ENCODE peak calls at places on chromosome 19, in six cellular contexts. N, X, V, K, F and L are unnamed samples.
A peak's percentile ranks its signal among the peaks of the same experiment; 100 is the strongest.

GRCh38 chr19:19259741-19260140 is 13.4 kb downstream of the TM6SF2 start:
- DNase-seq in X (peak; percentile 84), F (no peak), N (peak; percentile 46), K (peak; percentile 38), V (peak; percentile 64), L (peak; percentile 52)

GRCh38 chr19:38023245-38023644 is 116.2 kb downstream of the SIPA1L3 start:
- DNase-seq in X (no peak), N (no peak), V (no peak), K (no peak), F (no peak), L (no peak)

GRCh38 chr19:31316201-31316951 is 32.9 kb downstream of the TSHZ3 start:
- DNase-seq in X (no peak), V (no peak), K (no peak), N (no peak), F (no peak), L (peak; percentile 54)

GRCh38 chr19:2061093-2061935 is 10.3 kb upstream of the MKNK2 start:
- DNase-seq in N (peak; percentile 93), V (peak; percentile 98), K (peak; percentile 97), X (peak; percentile 99), F (peak; percentile 86), L (peak; percentile 99)

GRCh38 chr19:3849092-3849491 is 19.7 kb downstream of the ZFR2 start:
- DNase-seq in N (peak; percentile 65), K (peak; percentile 33), V (no peak), F (no peak), X (peak; percentile 82), L (no peak)

GRCh38 chr19:52692431-52693008 is 42.3 kb downstream of the ZNF611 start:
- DNase-seq in V (no peak), F (no peak), K (no peak), X (peak; percentile 56), N (no peak), L (no peak)

GRCh38 chr19:52170304-52170703 is 1.1 kb downstream of the ZNF836 start:
- DNase-seq in N (no peak), X (no peak), F (no peak), V (no peak), K (no peak), L (no peak)

GRCh38 chr19:43901395-43902390 is 33.4 kb downstream of the ZNF45 start:
- DNase-seq in K (peak; percentile 80), V (peak; percentile 88), X (peak; percentile 80), F (peak; percentile 61), N (no peak), L (peak; percentile 66)

GRCh38 chr19:3075605-3076431 is 13.5 kb upstream of the TLE5 start:
- DNase-seq in V (peak; percentile 91), X (peak; percentile 75), N (no peak), F (no peak), K (no peak), L (no peak)

GRCh38 chr19:4477034-4477801 is 5.1 kb downstream of the HDGFL2 start:
- DNase-seq in X (no peak), N (no peak), K (no peak), V (no peak), F (no peak), L (no peak)

GRCh38 chr19:13865578-13866462 is 11.1 kb upstream of the NANOS3 start:
- DNase-seq in V (no peak), N (no peak), F (no peak), X (no peak), K (no peak), L (no peak)

GRCh38 chr19:30719991-30720329 is 347.8 kb downstream of the ZNF536 start:
- DNase-seq in N (no peak), K (no peak), X (no peak), V (peak; percentile 58), F (no peak), L (no peak)

GRCh38 chr19:8702350-8702749 is 3.8 kb upstream of the ACTL9 start:
- DNase-seq in X (no peak), V (no peak), N (no peak), K (no peak), F (no peak), L (no peak)

GRCh38 chr19:56566904-56567273 is 379 bp upstream of the ZNF470 start:
- DNase-seq in V (no peak), F (no peak), N (no peak), X (no peak), K (no peak), L (no peak)

GRCh38 chr19:29507081-29507860 is 18.5 kb upstream of the VSTM2B start:
- DNase-seq in K (no peak), F (no peak), N (no peak), X (no peak), V (no peak), L (no peak)

GRCh38 chr19:18470153-18470552 is 32.2 kb upstream of the ISYNA1 start:
- DNase-seq in X (peak; percentile 77), V (peak; percentile 85), F (no peak), K (peak; percentile 55), N (no peak), L (no peak)

GRCh38 chr19:5002143-5002542 is 33.2 kb downstream of the KDM4B start:
- DNase-seq in F (no peak), K (peak; percentile 84), N (peak; percentile 16), X (no peak), V (no peak), L (no peak)

GRCh38 chr19:28199323-28199722 is 1013.6 kb downstream of the UQCRFS1 start:
- DNase-seq in N (no peak), X (no peak), F (no peak), K (no peak), V (no peak), L (no peak)

GRCh38 chr19:17110599-17110966 is 35.0 kb downstream of the MYO9B start:
- DNase-seq in X (no peak), K (no peak), F (no peak), V (no peak), N (no peak), L (no peak)
- H3K4me1 ChIP-seq in X (peaks cover 24% of the 10 kb centered on the region), K (peaks cover 12% of the 10 kb centered on the region), F (peaks cover 52% of the 10 kb centered on the region), V (peaks cover 16% of the 10 kb centered on the region), N (peaks cover 21% of the 10 kb centered on the region), L (peaks cover 23% of the 10 kb centered on the region)

GRCh38 chr19:916645-917322 is 349 bp upstream of the KISS1R start:
- DNase-seq in K (peak; percentile 56), N (no peak), F (no peak), X (peak; percentile 92), V (peak; percentile 79), L (no peak)
- H3K27me3 ChIP-seq in K (no peaks in the 10 kb centered on the region), N (no peaks in the 10 kb centered on the region), F (no peaks in the 10 kb centered on the region), X (no peaks in the 10 kb centered on the region), V (peaks cover 42% of the 10 kb centered on the region), L (peaks cover 57% of the 10 kb centered on the region)

DNA sequence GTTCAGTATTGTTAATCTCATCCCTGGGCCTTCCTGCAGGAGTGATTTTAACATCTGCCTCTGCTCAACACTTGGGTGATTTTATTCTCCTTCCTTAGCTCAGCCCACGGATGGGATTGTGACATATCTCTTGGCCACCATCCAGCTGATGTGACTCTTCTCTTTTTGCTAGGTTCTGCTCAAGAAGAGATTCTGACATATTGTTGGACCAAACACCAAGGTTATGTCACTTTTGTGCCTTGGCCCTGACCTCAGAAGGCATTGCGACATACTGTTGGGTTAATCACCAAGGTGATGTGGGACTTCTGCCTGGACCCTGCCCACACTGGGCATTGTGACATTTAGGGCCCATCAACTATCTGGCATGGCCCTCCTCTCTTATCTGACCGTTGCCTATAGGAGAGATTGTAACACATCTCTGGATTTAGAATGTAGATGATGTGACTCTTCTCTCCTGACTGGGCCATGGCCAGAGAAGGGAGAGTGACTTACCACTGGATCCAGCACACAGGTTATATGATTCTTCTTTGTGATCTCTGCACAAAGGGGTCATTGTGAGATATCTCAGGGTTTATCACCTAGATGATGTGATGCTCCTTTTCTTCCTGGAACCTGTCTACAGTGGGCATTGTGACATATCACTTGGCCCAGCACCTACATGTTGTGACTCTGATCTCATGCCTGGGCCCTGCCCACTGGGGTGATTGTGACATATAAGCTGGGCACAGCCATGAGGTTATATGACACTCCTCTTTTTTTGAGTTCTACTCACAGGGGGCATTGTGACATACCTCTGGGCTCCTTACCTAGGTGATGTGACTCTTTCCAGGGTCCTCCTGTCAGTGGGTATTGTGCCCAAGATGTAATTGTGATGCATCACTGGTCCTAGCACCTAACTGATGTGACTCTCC is 88.8 kb downstream of the ZNF429 start:
- DNase-seq in F (no peak), K (no peak), V (no peak), N (no peak), X (peak; percentile 81), L (no peak)
- TF ChIP-seq ZNF274 in F (no peak), K (no peak), V (no peak), N (no peak), X (no peak), L (no peak)

GRCh38 chr19:6238256-6238642 is 41.5 kb downstream of the MLLT1 start:
- DNase-seq in F (no peak), K (no peak), N (no peak), X (peak; percentile 48), V (no peak), L (no peak)

GRCh38 chr19:6234527-6234926 is 45.2 kb downstream of the MLLT1 start:
- DNase-seq in N (no peak), V (no peak), F (no peak), K (no peak), X (no peak), L (no peak)

GRCh38 chr19:6235031-6235951 is 44.5 kb downstream of the MLLT1 start:
- DNase-seq in F (no peak), K (no peak), N (no peak), V (no peak), X (no peak), L (no peak)

GRCh38 chr19:6238643-6239281 is 41.0 kb downstream of the MLLT1 start:
- DNase-seq in N (no peak), X (no peak), F (no peak), V (no peak), K (no peak), L (no peak)

GRCh38 chr19:6236310-6237291 is 43.2 kb downstream of the MLLT1 start:
- DNase-seq in K (no peak), X (no peak), F (no peak), N (no peak), V (no peak), L (no peak)
- H3K4me1 ChIP-seq in K (peaks cover 29% of the 10 kb centered on the region), X (peaks cover 70% of the 10 kb centered on the region), F (no peaks in the 10 kb centered on the region), N (no peaks in the 10 kb centered on the region), V (peaks cover 4% of the 10 kb centered on the region), L (peaks cover 22% of the 10 kb centered on the region)

GRCh38 chr19:15584541-15585115 is 30.4 kb upstream of the CYP4F8 start:
- DNase-seq in X (peak; percentile 81), N (peak; percentile 67), F (no peak), K (peak; percentile 74), V (peak; percentile 91), L (peak; percentile 77)
- H3K27me3 ChIP-seq in X (peaks cover 3% of the 10 kb centered on the region), N (peaks cover 13% of the 10 kb centered on the region), F (no peaks in the 10 kb centered on the region), K (no peaks in the 10 kb centered on the region), V (no peaks in the 10 kb centered on the region), L (peaks cover 4% of the 10 kb centered on the region)

GRCh38 chr19:48638831-48639381 is 1.7 kb upstream of the DBP start:
- DNase-seq in N (no peak), V (peak; percentile 86), F (no peak), X (peak; percentile 88), K (no peak), L (no peak)

GRCh38 chr19:48636859-48637448 is at the start of gene DBP:
- DNase-seq in N (no peak), X (no peak), F (no peak), V (peak; percentile 74), K (no peak), L (no peak)

GRCh38 chr19:48639483-48640375 is 2.5 kb upstream of the DBP start:
- DNase-seq in F (no peak), N (no peak), K (no peak), V (no peak), X (peak; percentile 65), L (no peak)

GRCh38 chr19:48637449-48637947 is 319 bp upstream of the DBP start:
- DNase-seq in V (peak; percentile 97), X (peak; percentile 96), K (peak; percentile 96), N (peak; percentile 99), F (peak; percentile 96), L (peak; percentile 92)

GRCh38 chr19:48637948-48638830 is 1.0 kb upstream of the DBP start:
- DNase-seq in X (peak; percentile 91), V (peak; percentile 67), F (no peak), K (peak; percentile 75), N (peak; percentile 98), L (peak; percentile 64)
- TF ChIP-seq ZNF274 in X (no peak), V (no peak), F (no peak), K (peak; percentile 27), N (no peak), L (no peak)